ENCODE peak calls at places on chromosomes 11 and 22, in seven cellular contexts. One of them, this sample, is unnamed.

GRCh38 chr11:75261474-75261847 is 20.9 kb downstream of the TPBGL start:
- DNase-seq in IMR-90: no peak
- DNase-seq in stimulated activated CD4-positive, alpha-beta T cell treated with anti-CD3 and anti-CD28 coated beads, Interleukin-4, amount 100 ng/mL, for 24 hours: no peak
- DNase-seq in AG10803: no peak
- DNase-seq in activated CD4-positive, alpha-beta T cell treated with anti-CD3 and anti-CD28 coated beads for 36 hours: no peak
- DNase-seq in AG04450: no peak
- DNase-seq in caudate nucleus: no peak
- DNase-seq in this sample: no peak

GRCh38 chr11:75689861-75690641 is 21.2 kb upstream of the MAP6 start:
- DNase-seq in IMR-90: no peak
- DNase-seq in stimulated activated CD4-positive, alpha-beta T cell treated with anti-CD3 and anti-CD28 coated beads, Interleukin-4, amount 100 ng/mL, for 24 hours: no peak
- DNase-seq in AG10803: no peak
- DNase-seq in activated CD4-positive, alpha-beta T cell treated with anti-CD3 and anti-CD28 coated beads for 36 hours: peak; percentile 30
- DNase-seq in AG04450: no peak
- DNase-seq in caudate nucleus: no peak
- DNase-seq in this sample: no peak

GRCh38 chr11:1516273-1517067 is 29.9 kb upstream of the MOB2 start:
- DNase-seq in IMR-90: peak; percentile 61
- DNase-seq in stimulated activated CD4-positive, alpha-beta T cell treated with anti-CD3 and anti-CD28 coated beads, Interleukin-4, amount 100 ng/mL, for 24 hours: no peak
- DNase-seq in AG10803: peak; percentile 50
- DNase-seq in activated CD4-positive, alpha-beta T cell treated with anti-CD3 and anti-CD28 coated beads for 36 hours: peak; percentile 20
- DNase-seq in AG04450: peak; percentile 7
- DNase-seq in caudate nucleus: no peak
- DNase-seq in this sample: no peak

GRCh38 chr22:26783886-26784285 is 126.5 kb downstream of the MIAT start:
- DNase-seq in IMR-90: no peak
- DNase-seq in stimulated activated CD4-positive, alpha-beta T cell treated with anti-CD3 and anti-CD28 coated beads, Interleukin-4, amount 100 ng/mL, for 24 hours: no peak
- DNase-seq in AG10803: no peak
- DNase-seq in activated CD4-positive, alpha-beta T cell treated with anti-CD3 and anti-CD28 coated beads for 36 hours: no peak
- DNase-seq in AG04450: no peak
- DNase-seq in caudate nucleus: no peak
- DNase-seq in this sample: no peak

GRCh38 chr22:17043521-17043920 is 35.5 kb upstream of the GAB4 start:
- DNase-seq in IMR-90: no peak
- DNase-seq in stimulated activated CD4-positive, alpha-beta T cell treated with anti-CD3 and anti-CD28 coated beads, Interleukin-4, amount 100 ng/mL, for 24 hours: no peak
- DNase-seq in AG10803: no peak
- DNase-seq in activated CD4-positive, alpha-beta T cell treated with anti-CD3 and anti-CD28 coated beads for 36 hours: no peak
- DNase-seq in AG04450: no peak
- DNase-seq in caudate nucleus: no peak
- DNase-seq in this sample: no peak

GRCh38 chr11:10683429-10683828 is 10.1 kb downstream of the IRAG1 start:
- DNase-seq in IMR-90: no peak
- DNase-seq in stimulated activated CD4-positive, alpha-beta T cell treated with anti-CD3 and anti-CD28 coated beads, Interleukin-4, amount 100 ng/mL, for 24 hours: no peak
- DNase-seq in AG10803: no peak
- DNase-seq in activated CD4-positive, alpha-beta T cell treated with anti-CD3 and anti-CD28 coated beads for 36 hours: no peak
- DNase-seq in AG04450: no peak
- DNase-seq in caudate nucleus: no peak
- DNase-seq in this sample: no peak

GRCh38 chr22:24442352-24442744 is 14.9 kb downstream of the ADORA2A start:
- DNase-seq in IMR-90: no peak
- DNase-seq in stimulated activated CD4-positive, alpha-beta T cell treated with anti-CD3 and anti-CD28 coated beads, Interleukin-4, amount 100 ng/mL, for 24 hours: no peak
- DNase-seq in AG10803: no peak
- DNase-seq in activated CD4-positive, alpha-beta T cell treated with anti-CD3 and anti-CD28 coated beads for 36 hours: no peak
- DNase-seq in AG04450: no peak
- DNase-seq in caudate nucleus: no peak
- DNase-seq in this sample: no peak

GRCh38 chr22:45867118-45867905 is 109.7 kb downstream of the WNT7B start:
- DNase-seq in IMR-90: no peak
- DNase-seq in stimulated activated CD4-positive, alpha-beta T cell treated with anti-CD3 and anti-CD28 coated beads, Interleukin-4, amount 100 ng/mL, for 24 hours: no peak
- DNase-seq in AG10803: peak; percentile 35
- DNase-seq in activated CD4-positive, alpha-beta T cell treated with anti-CD3 and anti-CD28 coated beads for 36 hours: no peak
- DNase-seq in AG04450: no peak
- DNase-seq in caudate nucleus: no peak
- DNase-seq in this sample: no peak

GRCh38 chr22:43570531-43571144 is 158.8 kb downstream of the MPPED1 start:
- DNase-seq in IMR-90: no peak
- DNase-seq in stimulated activated CD4-positive, alpha-beta T cell treated with anti-CD3 and anti-CD28 coated beads, Interleukin-4, amount 100 ng/mL, for 24 hours: no peak
- DNase-seq in AG10803: no peak
- DNase-seq in activated CD4-positive, alpha-beta T cell treated with anti-CD3 and anti-CD28 coated beads for 36 hours: no peak
- DNase-seq in AG04450: no peak
- DNase-seq in caudate nucleus: no peak
- DNase-seq in this sample: no peak

GRCh38 chr22:50600541-50600940 is at the start of gene MAPK8IP2:
- DNase-seq in IMR-90: no peak
- DNase-seq in stimulated activated CD4-positive, alpha-beta T cell treated with anti-CD3 and anti-CD28 coated beads, Interleukin-4, amount 100 ng/mL, for 24 hours: no peak
- DNase-seq in AG10803: no peak
- DNase-seq in activated CD4-positive, alpha-beta T cell treated with anti-CD3 and anti-CD28 coated beads for 36 hours: peak; percentile 36
- DNase-seq in AG04450: no peak
- DNase-seq in caudate nucleus: no peak
- DNase-seq in this sample: peak; percentile 48

GRCh38 chr11:77276271-77276670 is 25.2 kb downstream of the GDPD4 start:
- DNase-seq in IMR-90: peak; percentile 7
- DNase-seq in stimulated activated CD4-positive, alpha-beta T cell treated with anti-CD3 and anti-CD28 coated beads, Interleukin-4, amount 100 ng/mL, for 24 hours: no peak
- DNase-seq in AG10803: no peak
- DNase-seq in activated CD4-positive, alpha-beta T cell treated with anti-CD3 and anti-CD28 coated beads for 36 hours: no peak
- DNase-seq in AG04450: no peak
- DNase-seq in caudate nucleus: no peak
- DNase-seq in this sample: no peak

GRCh38 chr22:20650294-20651207 is 123.4 kb upstream of the SERPIND1 start:
- DNase-seq in IMR-90: no peak
- DNase-seq in stimulated activated CD4-positive, alpha-beta T cell treated with anti-CD3 and anti-CD28 coated beads, Interleukin-4, amount 100 ng/mL, for 24 hours: no peak
- DNase-seq in AG10803: no peak
- DNase-seq in activated CD4-positive, alpha-beta T cell treated with anti-CD3 and anti-CD28 coated beads for 36 hours: no peak
- DNase-seq in AG04450: no peak
- DNase-seq in caudate nucleus: no peak
- DNase-seq in this sample: no peak

GRCh38 chr11:93529707-93530467 is 13.3 kb downstream of the SMCO4 start:
- DNase-seq in IMR-90: peak; percentile 41
- DNase-seq in stimulated activated CD4-positive, alpha-beta T cell treated with anti-CD3 and anti-CD28 coated beads, Interleukin-4, amount 100 ng/mL, for 24 hours: no peak
- DNase-seq in AG10803: peak; percentile 28
- DNase-seq in activated CD4-positive, alpha-beta T cell treated with anti-CD3 and anti-CD28 coated beads for 36 hours: peak; percentile 23
- DNase-seq in AG04450: no peak
- DNase-seq in caudate nucleus: no peak
- DNase-seq in this sample: no peak

GRCh38 chr11:117449111-117449693 is 121.5 kb downstream of the CEP164 start:
- DNase-seq in IMR-90: no peak
- DNase-seq in stimulated activated CD4-positive, alpha-beta T cell treated with anti-CD3 and anti-CD28 coated beads, Interleukin-4, amount 100 ng/mL, for 24 hours: no peak
- DNase-seq in AG10803: no peak
- DNase-seq in activated CD4-positive, alpha-beta T cell treated with anti-CD3 and anti-CD28 coated beads for 36 hours: no peak
- DNase-seq in AG04450: no peak
- DNase-seq in caudate nucleus: no peak
- DNase-seq in this sample: peak; percentile 70

GRCh38 chr11:86999859-87000753 is 37.6 kb upstream of the TMEM135 start:
- DNase-seq in IMR-90: peak; percentile 10
- DNase-seq in stimulated activated CD4-positive, alpha-beta T cell treated with anti-CD3 and anti-CD28 coated beads, Interleukin-4, amount 100 ng/mL, for 24 hours: no peak
- DNase-seq in AG10803: no peak
- DNase-seq in activated CD4-positive, alpha-beta T cell treated with anti-CD3 and anti-CD28 coated beads for 36 hours: no peak
- DNase-seq in AG04450: no peak
- DNase-seq in caudate nucleus: no peak
- DNase-seq in this sample: no peak

This sample was measured in posterior cingulate gyrus.